ENCODE peak calls at places on chromosome 21, in five cellular contexts. One of them, this sample, is unnamed.

GRCh38 chr21:28480091-28480869 is 512.4 kb downstream of the LTN1 start:
- DNase-seq in neural progenitor cell: no peak
- DNase-seq in activated T-helper 2 cell treated with anti-CD3 and anti-CD28 coated beads, Interferon-gamma antibody, Interleukin-2, Interleukin-4, amounts not matched to agents 10 μg/mL and 5 μg/mL and 100 μg/mL, durations not matched to agents 14 hours and 24 hours and 36 hours: no peak
- DNase-seq in activated naive CD4-positive, alpha-beta T cell: no peak
- DNase-seq in AG20443: no peak
- DNase-seq in this sample: no peak

GRCh38 chr21:46153259-46154154 is 1.9 kb downstream of the FTCD start:
- DNase-seq in neural progenitor cell: peak
- DNase-seq in activated naive CD4-positive, alpha-beta T cell: no peak
- DNase-seq in activated T-helper 2 cell treated with anti-CD3 and anti-CD28 coated beads, Interferon-gamma antibody, Interleukin-2, Interleukin-4, amounts not matched to agents 10 μg/mL and 5 μg/mL and 100 μg/mL, durations not matched to agents 14 hours and 24 hours and 36 hours: no peak
- DNase-seq in AG20443: peak
- DNase-seq in this sample: no peak

GRCh38 chr21:21295303-21295702 is 297.1 kb downstream of the NCAM2 start:
- DNase-seq in activated naive CD4-positive, alpha-beta T cell: no peak
- DNase-seq in activated T-helper 2 cell treated with anti-CD3 and anti-CD28 coated beads, Interferon-gamma antibody, Interleukin-2, Interleukin-4, amounts not matched to agents 10 μg/mL and 5 μg/mL and 100 μg/mL, durations not matched to agents 14 hours and 24 hours and 36 hours: no peak
- DNase-seq in neural progenitor cell: no peak
- DNase-seq in AG20443: no peak
- DNase-seq in this sample: no peak

GRCh38 chr21:31753949-31754348 is 22.0 kb upstream of the SCAF4 start:
- DNase-seq in neural progenitor cell: no peak
- DNase-seq in activated naive CD4-positive, alpha-beta T cell: no peak
- DNase-seq in AG20443: no peak
- DNase-seq in activated T-helper 2 cell treated with anti-CD3 and anti-CD28 coated beads, Interferon-gamma antibody, Interleukin-2, Interleukin-4, amounts not matched to agents 10 μg/mL and 5 μg/mL and 100 μg/mL, durations not matched to agents 14 hours and 24 hours and 36 hours: no peak
- DNase-seq in this sample: no peak

GRCh38 chr21:45575304-45575992 is 33.2 kb upstream of the SLC19A1 start:
- DNase-seq in neural progenitor cell: no peak
- DNase-seq in activated T-helper 2 cell treated with anti-CD3 and anti-CD28 coated beads, Interferon-gamma antibody, Interleukin-2, Interleukin-4, amounts not matched to agents 10 μg/mL and 5 μg/mL and 100 μg/mL, durations not matched to agents 14 hours and 24 hours and 36 hours: no peak
- DNase-seq in AG20443: no peak
- DNase-seq in activated naive CD4-positive, alpha-beta T cell: no peak
- DNase-seq in this sample: no peak

GRCh38 chr21:37339527-37339889 is 27.1 kb upstream of the DYRK1A start:
- DNase-seq in AG20443: no peak
- DNase-seq in activated T-helper 2 cell treated with anti-CD3 and anti-CD28 coated beads, Interferon-gamma antibody, Interleukin-2, Interleukin-4, amounts not matched to agents 10 μg/mL and 5 μg/mL and 100 μg/mL, durations not matched to agents 14 hours and 24 hours and 36 hours: no peak
- DNase-seq in neural progenitor cell: no peak
- DNase-seq in activated naive CD4-positive, alpha-beta T cell: no peak
- DNase-seq in this sample: no peak

GRCh38 chr21:44065428-44065827 is 41.8 kb upstream of the PWP2 start:
- DNase-seq in AG20443: no peak
- DNase-seq in activated naive CD4-positive, alpha-beta T cell: peak
- DNase-seq in activated T-helper 2 cell treated with anti-CD3 and anti-CD28 coated beads, Interferon-gamma antibody, Interleukin-2, Interleukin-4, amounts not matched to agents 10 μg/mL and 5 μg/mL and 100 μg/mL, durations not matched to agents 14 hours and 24 hours and 36 hours: peak
- DNase-seq in neural progenitor cell: no peak
- DNase-seq in this sample: no peak

GRCh38 chr21:44874240-44874496 is 678 bp upstream of the PTTG1IP start:
- DNase-seq in AG20443: no peak
- DNase-seq in neural progenitor cell: no peak
- DNase-seq in activated T-helper 2 cell treated with anti-CD3 and anti-CD28 coated beads, Interferon-gamma antibody, Interleukin-2, Interleukin-4, amounts not matched to agents 10 μg/mL and 5 μg/mL and 100 μg/mL, durations not matched to agents 14 hours and 24 hours and 36 hours: no peak
- DNase-seq in activated naive CD4-positive, alpha-beta T cell: no peak
- DNase-seq in this sample: no peak

GRCh38 chr21:36034211-36034913 is 26.0 kb downstream of the SETD4 start:
- DNase-seq in activated naive CD4-positive, alpha-beta T cell: no peak
- DNase-seq in activated T-helper 2 cell treated with anti-CD3 and anti-CD28 coated beads, Interferon-gamma antibody, Interleukin-2, Interleukin-4, amounts not matched to agents 10 μg/mL and 5 μg/mL and 100 μg/mL, durations not matched to agents 14 hours and 24 hours and 36 hours: no peak
- DNase-seq in AG20443: no peak
- DNase-seq in neural progenitor cell: no peak
- DNase-seq in this sample: no peak

GRCh38 chr21:14742119-14742518 is 196.0 kb upstream of the SAMSN1 start:
- DNase-seq in AG20443: no peak
- DNase-seq in neural progenitor cell: no peak
- DNase-seq in activated naive CD4-positive, alpha-beta T cell: no peak
- DNase-seq in activated T-helper 2 cell treated with anti-CD3 and anti-CD28 coated beads, Interferon-gamma antibody, Interleukin-2, Interleukin-4, amounts not matched to agents 10 μg/mL and 5 μg/mL and 100 μg/mL, durations not matched to agents 14 hours and 24 hours and 36 hours: no peak
- DNase-seq in this sample: no peak

GRCh38 chr21:44535963-44536362 is 4.0 kb downstream of the KRTAP10-1 start:
- DNase-seq in AG20443: no peak
- DNase-seq in activated naive CD4-positive, alpha-beta T cell: no peak
- DNase-seq in neural progenitor cell: no peak
- DNase-seq in activated T-helper 2 cell treated with anti-CD3 and anti-CD28 coated beads, Interferon-gamma antibody, Interleukin-2, Interleukin-4, amounts not matched to agents 10 μg/mL and 5 μg/mL and 100 μg/mL, durations not matched to agents 14 hours and 24 hours and 36 hours: no peak
- DNase-seq in this sample: no peak

GRCh38 chr21:45801129-45801735 is 157.7 kb downstream of the PCBP3 start:
- DNase-seq in activated T-helper 2 cell treated with anti-CD3 and anti-CD28 coated beads, Interferon-gamma antibody, Interleukin-2, Interleukin-4, amounts not matched to agents 10 μg/mL and 5 μg/mL and 100 μg/mL, durations not matched to agents 14 hours and 24 hours and 36 hours: no peak
- DNase-seq in activated naive CD4-positive, alpha-beta T cell: no peak
- DNase-seq in AG20443: peak
- DNase-seq in neural progenitor cell: no peak
- DNase-seq in this sample: no peak

GRCh38 chr21:42331660-42332059 is 16.5 kb upstream of the TFF3 start:
- DNase-seq in neural progenitor cell: no peak
- DNase-seq in activated naive CD4-positive, alpha-beta T cell: no peak
- DNase-seq in activated T-helper 2 cell treated with anti-CD3 and anti-CD28 coated beads, Interferon-gamma antibody, Interleukin-2, Interleukin-4, amounts not matched to agents 10 μg/mL and 5 μg/mL and 100 μg/mL, durations not matched to agents 14 hours and 24 hours and 36 hours: no peak
- DNase-seq in AG20443: no peak
- DNase-seq in this sample: no peak

GRCh38 chr21:17598437-17598836 is 14.3 kb downstream of the BTG3 start:
- DNase-seq in activated naive CD4-positive, alpha-beta T cell: no peak
- DNase-seq in activated T-helper 2 cell treated with anti-CD3 and anti-CD28 coated beads, Interferon-gamma antibody, Interleukin-2, Interleukin-4, amounts not matched to agents 10 μg/mL and 5 μg/mL and 100 μg/mL, durations not matched to agents 14 hours and 24 hours and 36 hours: no peak
- DNase-seq in AG20443: no peak
- DNase-seq in neural progenitor cell: no peak
- DNase-seq in this sample: no peak

GRCh38 chr21:37231247-37231645 is 35.9 kb downstream of the VPS26C start:
- DNase-seq in activated naive CD4-positive, alpha-beta T cell: no peak
- DNase-seq in activated T-helper 2 cell treated with anti-CD3 and anti-CD28 coated beads, Interferon-gamma antibody, Interleukin-2, Interleukin-4, amounts not matched to agents 10 μg/mL and 5 μg/mL and 100 μg/mL, durations not matched to agents 14 hours and 24 hours and 36 hours: no peak
- DNase-seq in AG20443: no peak
- DNase-seq in neural progenitor cell: no peak
- DNase-seq in this sample: no peak

This sample was measured in GOT3.